ENCODE peak calls at places on chromosomes 13 and 19, in eight cellular contexts. One of them, this sample, is unnamed.
A peak's percentile ranks its signal among the peaks of the same experiment; 100 is the strongest.

GRCh38 chr19:12778020-12778904 is 2.9 kb upstream of the HOOK2 start:
- DNase-seq in A673: peak; percentile 78
- DNase-seq in fibroblast of lung: peak; percentile 83
- DNase-seq in ascending aorta: peak; percentile 86
- DNase-seq in uterus: peak; percentile 76
- DNase-seq in CD4-positive, CD25-positive, alpha-beta regulatory T cell: peak; percentile 63
- DNase-seq in testis: peak; percentile 73
- DNase-seq in tibial artery: peak; percentile 88
- DNase-seq in this sample: peak; percentile 81

GRCh38 chr19:4053423-4054324 is 13.0 kb downstream of the ZBTB7A start:
- DNase-seq in tibial artery: no peak
- DNase-seq in CD4-positive, CD25-positive, alpha-beta regulatory T cell: no peak
- DNase-seq in fibroblast of lung: peak; percentile 13
- DNase-seq in uterus: peak; percentile 19
- DNase-seq in ascending aorta: no peak
- DNase-seq in testis: no peak
- DNase-seq in A673: no peak
- DNase-seq in this sample: no peak

GRCh38 chr19:43445426-43445825 is 20.0 kb downstream of the LYPD3 start:
- DNase-seq in CD4-positive, CD25-positive, alpha-beta regulatory T cell: no peak
- DNase-seq in ascending aorta: no peak
- DNase-seq in A673: no peak
- DNase-seq in testis: no peak
- DNase-seq in uterus: no peak
- DNase-seq in tibial artery: no peak
- DNase-seq in fibroblast of lung: no peak
- DNase-seq in this sample: no peak

GRCh38 chr13:59425211-59425721 is 738.5 kb downstream of the DIAPH3 start:
- DNase-seq in CD4-positive, CD25-positive, alpha-beta regulatory T cell: no peak
- DNase-seq in fibroblast of lung: peak; percentile 77
- DNase-seq in ascending aorta: no peak
- DNase-seq in uterus: no peak
- DNase-seq in A673: peak; percentile 30
- DNase-seq in tibial artery: no peak
- DNase-seq in testis: no peak
- DNase-seq in this sample: no peak

GRCh38 chr13:29578300-29579048 is 17.0 kb downstream of the SLC7A1 start:
- DNase-seq in fibroblast of lung: no peak
- DNase-seq in uterus: no peak
- DNase-seq in A673: no peak
- DNase-seq in testis: no peak
- DNase-seq in tibial artery: no peak
- DNase-seq in CD4-positive, CD25-positive, alpha-beta regulatory T cell: no peak
- DNase-seq in ascending aorta: no peak
- DNase-seq in this sample: no peak

GRCh38 chr13:52085416-52085815 is 43.5 kb downstream of the NEK5 start:
- DNase-seq in CD4-positive, CD25-positive, alpha-beta regulatory T cell: no peak
- DNase-seq in fibroblast of lung: peak; percentile 59
- DNase-seq in A673: no peak
- DNase-seq in testis: no peak
- DNase-seq in uterus: no peak
- DNase-seq in ascending aorta: no peak
- DNase-seq in tibial artery: no peak
- DNase-seq in this sample: no peak

GRCh38 chr13:81929988-81930387 is 1589.1 kb upstream of the SPRY2 start:
- DNase-seq in A673: peak; percentile 44
- DNase-seq in testis: no peak
- DNase-seq in fibroblast of lung: peak; percentile 6
- DNase-seq in tibial artery: no peak
- DNase-seq in CD4-positive, CD25-positive, alpha-beta regulatory T cell: no peak
- DNase-seq in ascending aorta: no peak
- DNase-seq in uterus: no peak
- DNase-seq in this sample: peak; percentile 45

GRCh38 chr19:45164577-45165335 is 4.0 kb upstream of the NKPD1 start:
- DNase-seq in A673: no peak
- DNase-seq in uterus: peak; percentile 34
- DNase-seq in CD4-positive, CD25-positive, alpha-beta regulatory T cell: peak; percentile 61
- DNase-seq in fibroblast of lung: peak; percentile 68
- DNase-seq in ascending aorta: no peak
- DNase-seq in testis: peak; percentile 55
- DNase-seq in tibial artery: no peak
- DNase-seq in this sample: peak; percentile 50

GRCh38 chr13:34611678-34612077 is 330.4 kb upstream of the NBEA start:
- DNase-seq in A673: no peak
- DNase-seq in testis: no peak
- DNase-seq in uterus: no peak
- DNase-seq in tibial artery: no peak
- DNase-seq in fibroblast of lung: peak; percentile 60
- DNase-seq in ascending aorta: no peak
- DNase-seq in CD4-positive, CD25-positive, alpha-beta regulatory T cell: no peak
- DNase-seq in this sample: no peak

GRCh38 chr13:100673376-100673830 is 1.2 kb downstream of the TMTC4 start:
- DNase-seq in fibroblast of lung: no peak
- DNase-seq in A673: no peak
- DNase-seq in uterus: no peak
- DNase-seq in CD4-positive, CD25-positive, alpha-beta regulatory T cell: no peak
- DNase-seq in tibial artery: no peak
- DNase-seq in testis: peak; percentile 29
- DNase-seq in ascending aorta: no peak
- DNase-seq in this sample: no peak

GRCh38 chr13:98919566-98919965 is 58.3 kb downstream of the DOCK9 start:
- DNase-seq in ascending aorta: no peak
- DNase-seq in uterus: no peak
- DNase-seq in testis: no peak
- DNase-seq in CD4-positive, CD25-positive, alpha-beta regulatory T cell: no peak
- DNase-seq in A673: no peak
- DNase-seq in tibial artery: no peak
- DNase-seq in fibroblast of lung: no peak
- DNase-seq in this sample: no peak

GRCh38 chr13:100392709-100393630 is 195.6 kb downstream of the GGACT start:
- DNase-seq in fibroblast of lung: peak; percentile 100
- DNase-seq in A673: peak; percentile 97
- DNase-seq in tibial artery: peak; percentile 90
- DNase-seq in CD4-positive, CD25-positive, alpha-beta regulatory T cell: peak; percentile 72
- DNase-seq in ascending aorta: peak; percentile 93
- DNase-seq in testis: peak; percentile 59
- DNase-seq in uterus: peak; percentile 95
- DNase-seq in this sample: no peak

GRCh38 chr19:58497634-58498170 is 14.1 kb downstream of the SLC27A5 start:
- DNase-seq in testis: no peak
- DNase-seq in A673: no peak
- DNase-seq in tibial artery: no peak
- DNase-seq in ascending aorta: no peak
- DNase-seq in fibroblast of lung: no peak
- DNase-seq in CD4-positive, CD25-positive, alpha-beta regulatory T cell: no peak
- DNase-seq in uterus: no peak
- DNase-seq in this sample: no peak

GRCh38 chr13:44768775-44769578 is 192.8 kb upstream of the TSC22D1 start:
- DNase-seq in fibroblast of lung: peak; percentile 60
- DNase-seq in tibial artery: no peak
- DNase-seq in A673: no peak
- DNase-seq in uterus: no peak
- DNase-seq in testis: no peak
- DNase-seq in ascending aorta: no peak
- DNase-seq in CD4-positive, CD25-positive, alpha-beta regulatory T cell: peak; percentile 6
- DNase-seq in this sample: no peak

GRCh38 chr19:31304877-31305312 is 44.3 kb downstream of the TSHZ3 start:
- DNase-seq in CD4-positive, CD25-positive, alpha-beta regulatory T cell: no peak
- DNase-seq in testis: no peak
- DNase-seq in tibial artery: no peak
- DNase-seq in A673: peak; percentile 48
- DNase-seq in fibroblast of lung: no peak
- DNase-seq in ascending aorta: no peak
- DNase-seq in uterus: no peak
- DNase-seq in this sample: no peak

GRCh38 chr19:42396248-42396541 is 6.1 kb upstream of the CNFN start:
- DNase-seq in fibroblast of lung: no peak
- DNase-seq in uterus: no peak
- DNase-seq in ascending aorta: no peak
- DNase-seq in A673: no peak
- DNase-seq in CD4-positive, CD25-positive, alpha-beta regulatory T cell: no peak
- DNase-seq in testis: no peak
- DNase-seq in tibial artery: no peak
- DNase-seq in this sample: peak; percentile 62

GRCh38 chr13:40789275-40790231 is at the start of gene SLC25A15:
- DNase-seq in fibroblast of lung: peak; percentile 80
- DNase-seq in CD4-positive, CD25-positive, alpha-beta regulatory T cell: peak; percentile 84
- DNase-seq in uterus: peak; percentile 59
- DNase-seq in testis: peak; percentile 78
- DNase-seq in ascending aorta: peak; percentile 89
- DNase-seq in tibial artery: peak; percentile 85
- DNase-seq in A673: peak; percentile 71
- DNase-seq in this sample: peak; percentile 93

GRCh38 chr13:99301056-99301838 is 6.0 kb downstream of the GPR183 start:
- DNase-seq in CD4-positive, CD25-positive, alpha-beta regulatory T cell: no peak
- DNase-seq in uterus: no peak
- DNase-seq in fibroblast of lung: no peak
- DNase-seq in tibial artery: no peak
- DNase-seq in ascending aorta: no peak
- DNase-seq in A673: no peak
- DNase-seq in testis: no peak
- DNase-seq in this sample: no peak

GRCh38 chr13:48595330-48596127 is 58.2 kb upstream of the CYSLTR2 start:
- DNase-seq in A673: peak; percentile 53
- DNase-seq in fibroblast of lung: peak; percentile 65
- DNase-seq in testis: peak; percentile 84
- DNase-seq in tibial artery: no peak
- DNase-seq in uterus: peak; percentile 66
- DNase-seq in CD4-positive, CD25-positive, alpha-beta regulatory T cell: peak; percentile 79
- DNase-seq in ascending aorta: no peak
- DNase-seq in this sample: peak; percentile 91
- H3K27ac ChIP-seq in A673: no peak overlapping the region
- H3K27ac ChIP-seq in fibroblast of lung: no peak overlapping the region
- H3K27ac ChIP-seq in testis: no peak overlapping the region
- H3K27ac ChIP-seq in tibial artery: no peak overlapping the region
- H3K27ac ChIP-seq in uterus: no peak overlapping the region
- H3K27ac ChIP-seq in CD4-positive, CD25-positive, alpha-beta regulatory T cell: no peak overlapping the region
- H3K27ac ChIP-seq in ascending aorta: no peak overlapping the region
- H3K27ac ChIP-seq in this sample: peak overlapping the region; percentile 95

DNA sequence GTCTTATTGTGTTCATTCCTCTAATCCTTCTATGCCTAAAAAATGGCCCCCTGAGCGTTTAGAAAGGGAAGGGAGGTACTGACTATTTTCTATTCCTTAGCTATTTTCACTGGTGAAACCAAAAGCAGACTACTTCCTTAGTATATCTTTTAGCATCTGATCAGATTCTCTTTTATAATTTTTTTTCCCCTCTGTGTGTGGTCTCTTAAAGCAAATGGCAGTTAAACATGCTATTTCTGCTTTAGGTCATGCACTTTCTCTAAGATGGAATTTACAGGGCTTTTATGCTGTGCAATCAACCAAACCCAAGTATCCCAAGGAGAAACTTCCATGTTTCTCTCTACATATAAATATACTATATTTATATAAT is 10.0 kb upstream of the ITM2B start:
- DNase-seq in A673: no peak
- DNase-seq in CD4-positive, CD25-positive, alpha-beta regulatory T cell: no peak
- DNase-seq in ascending aorta: no peak
- DNase-seq in uterus: no peak
- DNase-seq in testis: no peak
- DNase-seq in fibroblast of lung: no peak
- DNase-seq in tibial artery: no peak
- DNase-seq in this sample: peak; percentile 25
- H3K36me3 ChIP-seq in A673: no peaks in the 10 kb centered on the region
- H3K36me3 ChIP-seq in CD4-positive, CD25-positive, alpha-beta regulatory T cell: no peaks in the 10 kb centered on the region
- H3K36me3 ChIP-seq in ascending aorta: no peaks in the 10 kb centered on the region
- H3K36me3 ChIP-seq in uterus: no peaks in the 10 kb centered on the region
- H3K36me3 ChIP-seq in testis: no peaks in the 10 kb centered on the region
- H3K36me3 ChIP-seq in fibroblast of lung: no peaks in the 10 kb centered on the region
- H3K36me3 ChIP-seq in tibial artery: no peaks in the 10 kb centered on the region
- H3K36me3 ChIP-seq in this sample: no peaks in the 10 kb centered on the region

GRCh38 chr19:34154401-34154800 is 17.9 kb upstream of the LSM14A start:
- DNase-seq in tibial artery: no peak
- DNase-seq in ascending aorta: no peak
- DNase-seq in fibroblast of lung: no peak
- DNase-seq in testis: no peak
- DNase-seq in uterus: no peak
- DNase-seq in CD4-positive, CD25-positive, alpha-beta regulatory T cell: no peak
- DNase-seq in A673: no peak
- DNase-seq in this sample: no peak

GRCh38 chr19:34150558-34150957 is 21.7 kb upstream of the LSM14A start:
- DNase-seq in A673: no peak
- DNase-seq in CD4-positive, CD25-positive, alpha-beta regulatory T cell: no peak
- DNase-seq in fibroblast of lung: no peak
- DNase-seq in testis: no peak
- DNase-seq in tibial artery: no peak
- DNase-seq in ascending aorta: no peak
- DNase-seq in uterus: no peak
- DNase-seq in this sample: no peak

GRCh38 chr19:34149873-34150272 is 22.4 kb upstream of the LSM14A start:
- DNase-seq in testis: no peak
- DNase-seq in fibroblast of lung: no peak
- DNase-seq in A673: no peak
- DNase-seq in uterus: no peak
- DNase-seq in ascending aorta: no peak
- DNase-seq in tibial artery: no peak
- DNase-seq in CD4-positive, CD25-positive, alpha-beta regulatory T cell: no peak
- DNase-seq in this sample: no peak

GRCh38 chr19:34148672-34149185 is 23.6 kb upstream of the LSM14A start:
- DNase-seq in tibial artery: no peak
- DNase-seq in ascending aorta: no peak
- DNase-seq in uterus: no peak
- DNase-seq in testis: no peak
- DNase-seq in CD4-positive, CD25-positive, alpha-beta regulatory T cell: no peak
- DNase-seq in A673: no peak
- DNase-seq in fibroblast of lung: no peak
- DNase-seq in this sample: no peak

GRCh38 chr19:34151439-34151838 is 20.9 kb upstream of the LSM14A start:
- DNase-seq in tibial artery: no peak
- DNase-seq in uterus: no peak
- DNase-seq in ascending aorta: no peak
- DNase-seq in A673: no peak
- DNase-seq in CD4-positive, CD25-positive, alpha-beta regulatory T cell: no peak
- DNase-seq in fibroblast of lung: no peak
- DNase-seq in testis: no peak
- DNase-seq in this sample: no peak
- H3K27ac ChIP-seq in tibial artery: no peak overlapping the region
- H3K27ac ChIP-seq in uterus: no peak overlapping the region
- H3K27ac ChIP-seq in ascending aorta: no peak overlapping the region
- H3K27ac ChIP-seq in A673: no peak overlapping the region
- H3K27ac ChIP-seq in CD4-positive, CD25-positive, alpha-beta regulatory T cell: no peak overlapping the region
- H3K27ac ChIP-seq in fibroblast of lung: no peak overlapping the region
- H3K27ac ChIP-seq in testis: no peak overlapping the region
- H3K27ac ChIP-seq in this sample: no peak overlapping the region

DNA sequence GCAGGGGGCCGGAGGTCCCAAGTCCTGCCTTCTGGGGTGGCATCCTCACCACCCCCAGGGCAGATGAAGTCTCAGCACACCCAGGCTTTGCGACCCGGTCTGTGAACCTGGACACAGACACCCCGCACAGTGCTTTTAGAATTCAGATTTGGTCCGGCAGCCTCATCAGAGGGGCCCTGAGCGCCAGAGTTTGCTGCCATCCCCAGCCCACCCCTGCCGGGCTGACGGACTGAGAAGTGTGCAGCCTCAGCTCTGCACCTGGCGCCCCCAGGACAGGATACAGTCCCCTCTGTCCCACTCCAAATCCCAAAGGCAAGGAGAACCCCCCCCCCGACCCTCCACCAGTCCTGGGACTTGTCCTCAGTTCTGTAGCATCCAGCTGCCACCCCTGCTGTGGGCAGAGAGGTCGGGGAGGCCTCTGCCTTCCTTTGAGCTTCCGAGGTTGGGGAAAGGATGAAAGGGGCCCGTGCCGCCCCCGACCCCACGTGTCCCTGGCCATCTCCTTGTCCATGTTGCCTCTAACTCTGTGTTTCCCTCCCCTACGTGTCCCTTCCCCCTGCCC is 16.9 kb downstream of the CAPN12 start:
- DNase-seq in testis: no peak
- DNase-seq in A673: no peak
- DNase-seq in CD4-positive, CD25-positive, alpha-beta regulatory T cell: no peak
- DNase-seq in fibroblast of lung: no peak
- DNase-seq in tibial artery: no peak
- DNase-seq in ascending aorta: no peak
- DNase-seq in uterus: peak; percentile 22
- DNase-seq in this sample: no peak
- H3K36me3 ChIP-seq in testis: no peaks in the 10 kb centered on the region
- H3K36me3 ChIP-seq in A673: peaks cover 58% of the 10 kb centered on the region
- H3K36me3 ChIP-seq in CD4-positive, CD25-positive, alpha-beta regulatory T cell: peaks cover 61% of the 10 kb centered on the region
- H3K36me3 ChIP-seq in fibroblast of lung: peaks cover 63% of the 10 kb centered on the region
- H3K36me3 ChIP-seq in tibial artery: peaks cover 95% of the 10 kb centered on the region
- H3K36me3 ChIP-seq in ascending aorta: peaks cover 97% of the 10 kb centered on the region
- H3K36me3 ChIP-seq in uterus: no peaks in the 10 kb centered on the region
- H3K36me3 ChIP-seq in this sample: peaks cover 10% of the 10 kb centered on the region